ENCODE peak calls at places on chromosomes 11 and 22, in ten cellular contexts. One of them, this sample, is unnamed.

GRCh38 chr11:66720223-66720898 is 8.7 kb downstream of the SPTBN2 start:
- DNase-seq in EL: peak
- DNase-seq in nucleus accumbens: peak
- DNase-seq in pulmonary artery endothelial cell: peak
- DNase-seq in T-helper 1 cell: no peak
- DNase-seq in AG04450: no peak
- DNase-seq in astrocyte of the spinal cord: peak
- DNase-seq in IMR-90: peak
- DNase-seq in stimulated activated effector memory CD8-positive, alpha-beta T cell treated with anti-CD3 and anti-CD28 coated beads, Interleukin-12 subunit alpha, Interleukin-12 subunit beta, amount 100 ng/mL, for 72 hours: peak
- DNase-seq in activated naive CD4-positive, alpha-beta T cell treated with anti-CD3 and anti-CD28 coated beads, Interleukin-2, amount 10 ng/mL, durations not matched to agents 7 days and 5 days: peak
- DNase-seq in this sample: peak

GRCh38 chr11:119594639-119595249 is 134.3 kb downstream of the NECTIN1 start:
- DNase-seq in astrocyte of the spinal cord: peak
- DNase-seq in nucleus accumbens: no peak
- DNase-seq in stimulated activated effector memory CD8-positive, alpha-beta T cell treated with anti-CD3 and anti-CD28 coated beads, Interleukin-12 subunit alpha, Interleukin-12 subunit beta, amount 100 ng/mL, for 72 hours: no peak
- DNase-seq in EL: peak
- DNase-seq in AG04450: peak
- DNase-seq in T-helper 1 cell: no peak
- DNase-seq in IMR-90: peak
- DNase-seq in pulmonary artery endothelial cell: no peak
- DNase-seq in activated naive CD4-positive, alpha-beta T cell treated with anti-CD3 and anti-CD28 coated beads, Interleukin-2, amount 10 ng/mL, durations not matched to agents 7 days and 5 days: no peak
- DNase-seq in this sample: peak

GRCh38 chr11:130178441-130178971 is 18.9 kb downstream of the ST14 start:
- DNase-seq in astrocyte of the spinal cord: no peak
- DNase-seq in activated naive CD4-positive, alpha-beta T cell treated with anti-CD3 and anti-CD28 coated beads, Interleukin-2, amount 10 ng/mL, durations not matched to agents 7 days and 5 days: no peak
- DNase-seq in EL: no peak
- DNase-seq in pulmonary artery endothelial cell: no peak
- DNase-seq in stimulated activated effector memory CD8-positive, alpha-beta T cell treated with anti-CD3 and anti-CD28 coated beads, Interleukin-12 subunit alpha, Interleukin-12 subunit beta, amount 100 ng/mL, for 72 hours: no peak
- DNase-seq in IMR-90: peak
- DNase-seq in T-helper 1 cell: no peak
- DNase-seq in AG04450: no peak
- DNase-seq in nucleus accumbens: no peak
- DNase-seq in this sample: no peak

GRCh38 chr11:119055901-119056300 is 1.1 kb downstream of the HYOU1 start:
- DNase-seq in AG04450: no peak
- DNase-seq in pulmonary artery endothelial cell: no peak
- DNase-seq in EL: peak
- DNase-seq in T-helper 1 cell: no peak
- DNase-seq in stimulated activated effector memory CD8-positive, alpha-beta T cell treated with anti-CD3 and anti-CD28 coated beads, Interleukin-12 subunit alpha, Interleukin-12 subunit beta, amount 100 ng/mL, for 72 hours: no peak
- DNase-seq in nucleus accumbens: no peak
- DNase-seq in activated naive CD4-positive, alpha-beta T cell treated with anti-CD3 and anti-CD28 coated beads, Interleukin-2, amount 10 ng/mL, durations not matched to agents 7 days and 5 days: peak
- DNase-seq in astrocyte of the spinal cord: peak
- DNase-seq in IMR-90: peak
- DNase-seq in this sample: peak

GRCh38 chr22:35458547-35459422 is 58.8 kb downstream of the MCM5 start:
- DNase-seq in stimulated activated effector memory CD8-positive, alpha-beta T cell treated with anti-CD3 and anti-CD28 coated beads, Interleukin-12 subunit alpha, Interleukin-12 subunit beta, amount 100 ng/mL, for 72 hours: no peak
- DNase-seq in T-helper 1 cell: no peak
- DNase-seq in nucleus accumbens: no peak
- DNase-seq in IMR-90: no peak
- DNase-seq in pulmonary artery endothelial cell: no peak
- DNase-seq in astrocyte of the spinal cord: no peak
- DNase-seq in EL: no peak
- DNase-seq in activated naive CD4-positive, alpha-beta T cell treated with anti-CD3 and anti-CD28 coated beads, Interleukin-2, amount 10 ng/mL, durations not matched to agents 7 days and 5 days: no peak
- DNase-seq in AG04450: no peak
- DNase-seq in this sample: no peak

GRCh38 chr22:32618461-32619140 is 144.0 kb downstream of the FBXO7 start:
- DNase-seq in EL: no peak
- DNase-seq in pulmonary artery endothelial cell: no peak
- DNase-seq in astrocyte of the spinal cord: no peak
- DNase-seq in AG04450: no peak
- DNase-seq in stimulated activated effector memory CD8-positive, alpha-beta T cell treated with anti-CD3 and anti-CD28 coated beads, Interleukin-12 subunit alpha, Interleukin-12 subunit beta, amount 100 ng/mL, for 72 hours: no peak
- DNase-seq in T-helper 1 cell: no peak
- DNase-seq in IMR-90: no peak
- DNase-seq in activated naive CD4-positive, alpha-beta T cell treated with anti-CD3 and anti-CD28 coated beads, Interleukin-2, amount 10 ng/mL, durations not matched to agents 7 days and 5 days: no peak
- DNase-seq in nucleus accumbens: no peak
- DNase-seq in this sample: no peak

GRCh38 chr11:69463181-69463891 is 18.1 kb upstream of the LINC01488 start:
- DNase-seq in activated naive CD4-positive, alpha-beta T cell treated with anti-CD3 and anti-CD28 coated beads, Interleukin-2, amount 10 ng/mL, durations not matched to agents 7 days and 5 days: no peak
- DNase-seq in EL: peak
- DNase-seq in T-helper 1 cell: no peak
- DNase-seq in IMR-90: peak
- DNase-seq in pulmonary artery endothelial cell: no peak
- DNase-seq in AG04450: peak
- DNase-seq in stimulated activated effector memory CD8-positive, alpha-beta T cell treated with anti-CD3 and anti-CD28 coated beads, Interleukin-12 subunit alpha, Interleukin-12 subunit beta, amount 100 ng/mL, for 72 hours: no peak
- DNase-seq in astrocyte of the spinal cord: peak
- DNase-seq in nucleus accumbens: no peak
- DNase-seq in this sample: no peak

GRCh38 chr11:20647976-20648565 is 21.3 kb upstream of the NELL1 start:
- DNase-seq in activated naive CD4-positive, alpha-beta T cell treated with anti-CD3 and anti-CD28 coated beads, Interleukin-2, amount 10 ng/mL, durations not matched to agents 7 days and 5 days: peak
- DNase-seq in astrocyte of the spinal cord: peak
- DNase-seq in IMR-90: peak
- DNase-seq in pulmonary artery endothelial cell: no peak
- DNase-seq in stimulated activated effector memory CD8-positive, alpha-beta T cell treated with anti-CD3 and anti-CD28 coated beads, Interleukin-12 subunit alpha, Interleukin-12 subunit beta, amount 100 ng/mL, for 72 hours: peak
- DNase-seq in nucleus accumbens: peak
- DNase-seq in EL: peak
- DNase-seq in T-helper 1 cell: no peak
- DNase-seq in AG04450: peak
- DNase-seq in this sample: peak

GRCh38 chr11:118914178-118914918 is 11.4 kb downstream of the BCL9L start:
- DNase-seq in T-helper 1 cell: peak
- DNase-seq in stimulated activated effector memory CD8-positive, alpha-beta T cell treated with anti-CD3 and anti-CD28 coated beads, Interleukin-12 subunit alpha, Interleukin-12 subunit beta, amount 100 ng/mL, for 72 hours: no peak
- DNase-seq in activated naive CD4-positive, alpha-beta T cell treated with anti-CD3 and anti-CD28 coated beads, Interleukin-2, amount 10 ng/mL, durations not matched to agents 7 days and 5 days: peak
- DNase-seq in pulmonary artery endothelial cell: no peak
- DNase-seq in nucleus accumbens: peak
- DNase-seq in IMR-90: no peak
- DNase-seq in EL: no peak
- DNase-seq in astrocyte of the spinal cord: no peak
- DNase-seq in AG04450: no peak
- DNase-seq in this sample: no peak

GRCh38 chr22:42842658-42843370 is 14.3 kb downstream of the ARFGAP3 start:
- DNase-seq in AG04450: no peak
- DNase-seq in activated naive CD4-positive, alpha-beta T cell treated with anti-CD3 and anti-CD28 coated beads, Interleukin-2, amount 10 ng/mL, durations not matched to agents 7 days and 5 days: no peak
- DNase-seq in T-helper 1 cell: no peak
- DNase-seq in astrocyte of the spinal cord: no peak
- DNase-seq in EL: peak
- DNase-seq in nucleus accumbens: no peak
- DNase-seq in stimulated activated effector memory CD8-positive, alpha-beta T cell treated with anti-CD3 and anti-CD28 coated beads, Interleukin-12 subunit alpha, Interleukin-12 subunit beta, amount 100 ng/mL, for 72 hours: no peak
- DNase-seq in pulmonary artery endothelial cell: no peak
- DNase-seq in IMR-90: peak
- DNase-seq in this sample: no peak

GRCh38 chr11:124920870-124921609 is 2.0 kb downstream of the HEPN1 start:
- DNase-seq in stimulated activated effector memory CD8-positive, alpha-beta T cell treated with anti-CD3 and anti-CD28 coated beads, Interleukin-12 subunit alpha, Interleukin-12 subunit beta, amount 100 ng/mL, for 72 hours: peak
- DNase-seq in EL: peak
- DNase-seq in AG04450: no peak
- DNase-seq in T-helper 1 cell: peak
- DNase-seq in activated naive CD4-positive, alpha-beta T cell treated with anti-CD3 and anti-CD28 coated beads, Interleukin-2, amount 10 ng/mL, durations not matched to agents 7 days and 5 days: peak
- DNase-seq in pulmonary artery endothelial cell: peak
- DNase-seq in astrocyte of the spinal cord: peak
- DNase-seq in IMR-90: peak
- DNase-seq in nucleus accumbens: no peak
- DNase-seq in this sample: peak

GRCh38 chr11:111097191-111097590 is 148.3 kb upstream of the POU2AF2 start:
- DNase-seq in T-helper 1 cell: no peak
- DNase-seq in AG04450: peak
- DNase-seq in pulmonary artery endothelial cell: no peak
- DNase-seq in stimulated activated effector memory CD8-positive, alpha-beta T cell treated with anti-CD3 and anti-CD28 coated beads, Interleukin-12 subunit alpha, Interleukin-12 subunit beta, amount 100 ng/mL, for 72 hours: no peak
- DNase-seq in IMR-90: peak
- DNase-seq in astrocyte of the spinal cord: peak
- DNase-seq in nucleus accumbens: no peak
- DNase-seq in EL: peak
- DNase-seq in activated naive CD4-positive, alpha-beta T cell treated with anti-CD3 and anti-CD28 coated beads, Interleukin-2, amount 10 ng/mL, durations not matched to agents 7 days and 5 days: no peak
- DNase-seq in this sample: no peak

GRCh38 chr22:49975543-49976389 is 15.2 kb downstream of the PIM3 start:
- DNase-seq in pulmonary artery endothelial cell: no peak
- DNase-seq in astrocyte of the spinal cord: no peak
- DNase-seq in IMR-90: no peak
- DNase-seq in stimulated activated effector memory CD8-positive, alpha-beta T cell treated with anti-CD3 and anti-CD28 coated beads, Interleukin-12 subunit alpha, Interleukin-12 subunit beta, amount 100 ng/mL, for 72 hours: peak
- DNase-seq in T-helper 1 cell: peak
- DNase-seq in nucleus accumbens: no peak
- DNase-seq in AG04450: no peak
- DNase-seq in EL: no peak
- DNase-seq in activated naive CD4-positive, alpha-beta T cell treated with anti-CD3 and anti-CD28 coated beads, Interleukin-2, amount 10 ng/mL, durations not matched to agents 7 days and 5 days: peak
- DNase-seq in this sample: no peak

GRCh38 chr22:17969732-17970131 is 54.6 kb downstream of the MICAL3 start:
- DNase-seq in T-helper 1 cell: no peak
- DNase-seq in stimulated activated effector memory CD8-positive, alpha-beta T cell treated with anti-CD3 and anti-CD28 coated beads, Interleukin-12 subunit alpha, Interleukin-12 subunit beta, amount 100 ng/mL, for 72 hours: no peak
- DNase-seq in nucleus accumbens: no peak
- DNase-seq in EL: peak
- DNase-seq in activated naive CD4-positive, alpha-beta T cell treated with anti-CD3 and anti-CD28 coated beads, Interleukin-2, amount 10 ng/mL, durations not matched to agents 7 days and 5 days: no peak
- DNase-seq in astrocyte of the spinal cord: peak
- DNase-seq in IMR-90: peak
- DNase-seq in AG04450: peak
- DNase-seq in pulmonary artery endothelial cell: no peak
- DNase-seq in this sample: peak

GRCh38 chr22:20524004-20524481 is 16.6 kb downstream of the MED15 start:
- DNase-seq in nucleus accumbens: no peak
- DNase-seq in IMR-90: peak
- DNase-seq in activated naive CD4-positive, alpha-beta T cell treated with anti-CD3 and anti-CD28 coated beads, Interleukin-2, amount 10 ng/mL, durations not matched to agents 7 days and 5 days: peak
- DNase-seq in AG04450: no peak
- DNase-seq in stimulated activated effector memory CD8-positive, alpha-beta T cell treated with anti-CD3 and anti-CD28 coated beads, Interleukin-12 subunit alpha, Interleukin-12 subunit beta, amount 100 ng/mL, for 72 hours: no peak
- DNase-seq in T-helper 1 cell: no peak
- DNase-seq in EL: no peak
- DNase-seq in astrocyte of the spinal cord: no peak
- DNase-seq in pulmonary artery endothelial cell: no peak
- DNase-seq in this sample: no peak

GRCh38 chr11:104728927-104729326 is 169.3 kb downstream of the CASP12 start:
- DNase-seq in nucleus accumbens: no peak
- DNase-seq in IMR-90: no peak
- DNase-seq in EL: no peak
- DNase-seq in AG04450: no peak
- DNase-seq in astrocyte of the spinal cord: no peak
- DNase-seq in pulmonary artery endothelial cell: no peak
- DNase-seq in stimulated activated effector memory CD8-positive, alpha-beta T cell treated with anti-CD3 and anti-CD28 coated beads, Interleukin-12 subunit alpha, Interleukin-12 subunit beta, amount 100 ng/mL, for 72 hours: no peak
- DNase-seq in activated naive CD4-positive, alpha-beta T cell treated with anti-CD3 and anti-CD28 coated beads, Interleukin-2, amount 10 ng/mL, durations not matched to agents 7 days and 5 days: no peak
- DNase-seq in T-helper 1 cell: no peak
- DNase-seq in this sample: no peak

GRCh38 chr22:37999640-38000272 is 15.4 kb upstream of the SOX10 start:
- DNase-seq in T-helper 1 cell: no peak
- DNase-seq in nucleus accumbens: peak
- DNase-seq in pulmonary artery endothelial cell: no peak
- DNase-seq in stimulated activated effector memory CD8-positive, alpha-beta T cell treated with anti-CD3 and anti-CD28 coated beads, Interleukin-12 subunit alpha, Interleukin-12 subunit beta, amount 100 ng/mL, for 72 hours: no peak
- DNase-seq in activated naive CD4-positive, alpha-beta T cell treated with anti-CD3 and anti-CD28 coated beads, Interleukin-2, amount 10 ng/mL, durations not matched to agents 7 days and 5 days: no peak
- DNase-seq in AG04450: no peak
- DNase-seq in IMR-90: peak
- DNase-seq in astrocyte of the spinal cord: peak
- DNase-seq in EL: peak
- DNase-seq in this sample: peak

GRCh38 chr11:65416341-65417185 is 6.0 kb upstream of the NEAT1 start:
- DNase-seq in IMR-90: peak
- DNase-seq in activated naive CD4-positive, alpha-beta T cell treated with anti-CD3 and anti-CD28 coated beads, Interleukin-2, amount 10 ng/mL, durations not matched to agents 7 days and 5 days: peak
- DNase-seq in pulmonary artery endothelial cell: no peak
- DNase-seq in stimulated activated effector memory CD8-positive, alpha-beta T cell treated with anti-CD3 and anti-CD28 coated beads, Interleukin-12 subunit alpha, Interleukin-12 subunit beta, amount 100 ng/mL, for 72 hours: peak
- DNase-seq in EL: peak
- DNase-seq in astrocyte of the spinal cord: peak
- DNase-seq in T-helper 1 cell: peak
- DNase-seq in nucleus accumbens: peak
- DNase-seq in AG04450: no peak
- DNase-seq in this sample: peak

GRCh38 chr22:49291169-49291568 is 536.5 kb downstream of the BRD1 start:
- DNase-seq in pulmonary artery endothelial cell: no peak
- DNase-seq in astrocyte of the spinal cord: no peak
- DNase-seq in IMR-90: no peak
- DNase-seq in AG04450: no peak
- DNase-seq in stimulated activated effector memory CD8-positive, alpha-beta T cell treated with anti-CD3 and anti-CD28 coated beads, Interleukin-12 subunit alpha, Interleukin-12 subunit beta, amount 100 ng/mL, for 72 hours: no peak
- DNase-seq in EL: no peak
- DNase-seq in activated naive CD4-positive, alpha-beta T cell treated with anti-CD3 and anti-CD28 coated beads, Interleukin-2, amount 10 ng/mL, durations not matched to agents 7 days and 5 days: no peak
- DNase-seq in T-helper 1 cell: no peak
- DNase-seq in nucleus accumbens: no peak
- DNase-seq in this sample: no peak

GRCh38 chr22:27206001-27206746 is 548.8 kb downstream of the MIAT start:
- DNase-seq in astrocyte of the spinal cord: peak
- DNase-seq in T-helper 1 cell: no peak
- DNase-seq in IMR-90: peak
- DNase-seq in EL: no peak
- DNase-seq in AG04450: no peak
- DNase-seq in activated naive CD4-positive, alpha-beta T cell treated with anti-CD3 and anti-CD28 coated beads, Interleukin-2, amount 10 ng/mL, durations not matched to agents 7 days and 5 days: no peak
- DNase-seq in nucleus accumbens: no peak
- DNase-seq in stimulated activated effector memory CD8-positive, alpha-beta T cell treated with anti-CD3 and anti-CD28 coated beads, Interleukin-12 subunit alpha, Interleukin-12 subunit beta, amount 100 ng/mL, for 72 hours: no peak
- DNase-seq in pulmonary artery endothelial cell: no peak
- DNase-seq in this sample: no peak

GRCh38 chr11:405323-405975 is 9.3 kb downstream of the SIGIRR start:
- DNase-seq in IMR-90: no peak
- DNase-seq in activated naive CD4-positive, alpha-beta T cell treated with anti-CD3 and anti-CD28 coated beads, Interleukin-2, amount 10 ng/mL, durations not matched to agents 7 days and 5 days: no peak
- DNase-seq in EL: no peak
- DNase-seq in stimulated activated effector memory CD8-positive, alpha-beta T cell treated with anti-CD3 and anti-CD28 coated beads, Interleukin-12 subunit alpha, Interleukin-12 subunit beta, amount 100 ng/mL, for 72 hours: no peak
- DNase-seq in nucleus accumbens: peak
- DNase-seq in T-helper 1 cell: no peak
- DNase-seq in astrocyte of the spinal cord: no peak
- DNase-seq in pulmonary artery endothelial cell: no peak
- DNase-seq in AG04450: no peak
- DNase-seq in this sample: no peak

GRCh38 chr11:10456519-10456918 is 1.5 kb downstream of the AMPD3 start:
- DNase-seq in T-helper 1 cell: no peak
- DNase-seq in stimulated activated effector memory CD8-positive, alpha-beta T cell treated with anti-CD3 and anti-CD28 coated beads, Interleukin-12 subunit alpha, Interleukin-12 subunit beta, amount 100 ng/mL, for 72 hours: no peak
- DNase-seq in activated naive CD4-positive, alpha-beta T cell treated with anti-CD3 and anti-CD28 coated beads, Interleukin-2, amount 10 ng/mL, durations not matched to agents 7 days and 5 days: peak
- DNase-seq in astrocyte of the spinal cord: no peak
- DNase-seq in pulmonary artery endothelial cell: no peak
- DNase-seq in IMR-90: no peak
- DNase-seq in EL: no peak
- DNase-seq in nucleus accumbens: peak
- DNase-seq in AG04450: no peak
- DNase-seq in this sample: no peak

GRCh38 chr11:1209371-1210057 is 13.4 kb upstream of the MUC5B start:
- DNase-seq in activated naive CD4-positive, alpha-beta T cell treated with anti-CD3 and anti-CD28 coated beads, Interleukin-2, amount 10 ng/mL, durations not matched to agents 7 days and 5 days: peak
- DNase-seq in IMR-90: no peak
- DNase-seq in nucleus accumbens: no peak
- DNase-seq in astrocyte of the spinal cord: no peak
- DNase-seq in pulmonary artery endothelial cell: no peak
- DNase-seq in AG04450: no peak
- DNase-seq in stimulated activated effector memory CD8-positive, alpha-beta T cell treated with anti-CD3 and anti-CD28 coated beads, Interleukin-12 subunit alpha, Interleukin-12 subunit beta, amount 100 ng/mL, for 72 hours: no peak
- DNase-seq in T-helper 1 cell: no peak
- DNase-seq in EL: no peak
- DNase-seq in this sample: no peak

GRCh38 chr22:28198692-28199091 is 279.6 kb upstream of the PITPNB start:
- DNase-seq in IMR-90: no peak
- DNase-seq in activated naive CD4-positive, alpha-beta T cell treated with anti-CD3 and anti-CD28 coated beads, Interleukin-2, amount 10 ng/mL, durations not matched to agents 7 days and 5 days: no peak
- DNase-seq in EL: no peak
- DNase-seq in AG04450: no peak
- DNase-seq in nucleus accumbens: no peak
- DNase-seq in pulmonary artery endothelial cell: no peak
- DNase-seq in astrocyte of the spinal cord: no peak
- DNase-seq in stimulated activated effector memory CD8-positive, alpha-beta T cell treated with anti-CD3 and anti-CD28 coated beads, Interleukin-12 subunit alpha, Interleukin-12 subunit beta, amount 100 ng/mL, for 72 hours: no peak
- DNase-seq in T-helper 1 cell: no peak
- DNase-seq in this sample: no peak

GRCh38 chr11:37544491-37544890 is 946.5 kb upstream of the RAG2 start:
- DNase-seq in EL: no peak
- DNase-seq in pulmonary artery endothelial cell: no peak
- DNase-seq in nucleus accumbens: no peak
- DNase-seq in T-helper 1 cell: no peak
- DNase-seq in AG04450: no peak
- DNase-seq in activated naive CD4-positive, alpha-beta T cell treated with anti-CD3 and anti-CD28 coated beads, Interleukin-2, amount 10 ng/mL, durations not matched to agents 7 days and 5 days: no peak
- DNase-seq in IMR-90: no peak
- DNase-seq in stimulated activated effector memory CD8-positive, alpha-beta T cell treated with anti-CD3 and anti-CD28 coated beads, Interleukin-12 subunit alpha, Interleukin-12 subunit beta, amount 100 ng/mL, for 72 hours: no peak
- DNase-seq in astrocyte of the spinal cord: no peak
- DNase-seq in this sample: no peak

GRCh38 chr11:77113382-77114088 is 10.9 kb downstream of the OMP start:
- DNase-seq in pulmonary artery endothelial cell: no peak
- DNase-seq in EL: peak
- DNase-seq in stimulated activated effector memory CD8-positive, alpha-beta T cell treated with anti-CD3 and anti-CD28 coated beads, Interleukin-12 subunit alpha, Interleukin-12 subunit beta, amount 100 ng/mL, for 72 hours: no peak
- DNase-seq in IMR-90: peak
- DNase-seq in activated naive CD4-positive, alpha-beta T cell treated with anti-CD3 and anti-CD28 coated beads, Interleukin-2, amount 10 ng/mL, durations not matched to agents 7 days and 5 days: peak
- DNase-seq in astrocyte of the spinal cord: peak
- DNase-seq in T-helper 1 cell: no peak
- DNase-seq in nucleus accumbens: peak
- DNase-seq in AG04450: no peak
- DNase-seq in this sample: peak

GRCh38 chr11:47986742-47987141 is 6.4 kb downstream of the PTPRJ start:
- DNase-seq in AG04450: no peak
- DNase-seq in T-helper 1 cell: no peak
- DNase-seq in pulmonary artery endothelial cell: no peak
- DNase-seq in astrocyte of the spinal cord: no peak
- DNase-seq in activated naive CD4-positive, alpha-beta T cell treated with anti-CD3 and anti-CD28 coated beads, Interleukin-2, amount 10 ng/mL, durations not matched to agents 7 days and 5 days: no peak
- DNase-seq in nucleus accumbens: no peak
- DNase-seq in stimulated activated effector memory CD8-positive, alpha-beta T cell treated with anti-CD3 and anti-CD28 coated beads, Interleukin-12 subunit alpha, Interleukin-12 subunit beta, amount 100 ng/mL, for 72 hours: no peak
- DNase-seq in EL: no peak
- DNase-seq in IMR-90: no peak
- DNase-seq in this sample: no peak

GRCh38 chr22:45187891-45188290 is 24.2 kb downstream of the NUP50 start:
- DNase-seq in stimulated activated effector memory CD8-positive, alpha-beta T cell treated with anti-CD3 and anti-CD28 coated beads, Interleukin-12 subunit alpha, Interleukin-12 subunit beta, amount 100 ng/mL, for 72 hours: no peak
- DNase-seq in activated naive CD4-positive, alpha-beta T cell treated with anti-CD3 and anti-CD28 coated beads, Interleukin-2, amount 10 ng/mL, durations not matched to agents 7 days and 5 days: no peak
- DNase-seq in pulmonary artery endothelial cell: no peak
- DNase-seq in IMR-90: no peak
- DNase-seq in T-helper 1 cell: no peak
- DNase-seq in EL: no peak
- DNase-seq in AG04450: no peak
- DNase-seq in astrocyte of the spinal cord: no peak
- DNase-seq in nucleus accumbens: no peak
- DNase-seq in this sample: no peak